ENCODE peak calls at places on chromosomes 6 and 20, in eight cellular contexts. X is adrenal gland, V is trophoblast cell, P is GM12878, S is heart right ventricle, N is left ventricle myocardium inferior, D is BE2C, Y is SJSA1. I is an unnamed sample.

GRCh38 chr6:12196326-12196936 is 93.7 kb upstream of the EDN1 start:
- DNase-seq in V (no peak), Y (peak; percentile 68), P (no peak), X (no peak), N (no peak), S (no peak), D (no peak), I (no peak)

GRCh38 chr6:83824388-83824801 is 28.8 kb upstream of the RIPPLY2 start:
- DNase-seq in D (no peak), N (no peak), X (no peak), P (no peak), V (no peak), Y (peak; percentile 27), S (no peak), I (no peak)

GRCh38 chr6:136429681-136430080 is 120.5 kb downstream of the MAP7 start:
- DNase-seq in Y (no peak), N (no peak), S (no peak), D (no peak), P (no peak), X (no peak), V (no peak), I (no peak)

GRCh38 chr6:11614534-11615213 is 77.1 kb downstream of the TMEM170B start:
- DNase-seq in D (no peak), S (no peak), V (peak; percentile 46), P (no peak), Y (peak; percentile 71), N (no peak), X (no peak), I (no peak)

GRCh38 chr6:148037496-148037895 is 305.1 kb upstream of the SASH1 start:
- DNase-seq in N (no peak), S (no peak), V (no peak), P (no peak), X (no peak), Y (peak; percentile 50), D (no peak), I (no peak)

GRCh38 chr6:17863971-17864754 is 123.3 kb downstream of the KIF13A start:
- DNase-seq in N (peak; percentile 27), Y (peak; percentile 85), X (peak; percentile 26), S (peak; percentile 24), P (no peak), V (peak; percentile 58), D (no peak), I (no peak)

GRCh38 chr6:41648921-41649320 is 10.7 kb downstream of the MDFI start:
- DNase-seq in V (no peak), Y (no peak), P (no peak), D (no peak), X (no peak), N (no peak), S (no peak), I (no peak)

GRCh38 chr6:149194815-149195558 is 122.5 kb upstream of the TAB2 start:
- DNase-seq in D (no peak), Y (no peak), S (no peak), P (no peak), V (no peak), X (no peak), N (no peak), I (no peak)

GRCh38 chr20:53387983-53388675 is 205.5 kb downstream of the ZNF217 start:
- DNase-seq in Y (no peak), D (no peak), P (no peak), N (no peak), V (peak; percentile 54), S (no peak), X (no peak), I (no peak)

GRCh38 chr6:105384004-105384403 is 18.9 kb downstream of the PREP start:
- DNase-seq in Y (no peak), P (no peak), D (no peak), N (no peak), X (no peak), S (no peak), V (peak; percentile 13), I (no peak)

GRCh38 chr20:22490287-22491187 is 93.8 kb downstream of the FOXA2 start:
- DNase-seq in N (no peak), D (no peak), V (no peak), Y (peak; percentile 31), X (no peak), P (no peak), S (no peak), I (no peak)

GRCh38 chr20:52039746-52040145 is 151.8 kb downstream of the ZFP64 start:
- DNase-seq in P (no peak), N (no peak), S (no peak), Y (no peak), V (no peak), X (no peak), D (no peak), I (no peak)

GRCh38 chr20:19961298-19961697 is 55.9 kb upstream of the NAA20 start:
- DNase-seq in V (no peak), X (no peak), P (no peak), S (no peak), N (no peak), D (no peak), Y (no peak), I (peak; percentile 46)

GRCh38 chr20:59813948-59814834 is 119.2 kb downstream of the SYCP2 start:
- DNase-seq in S (no peak), V (no peak), N (no peak), P (no peak), X (no peak), Y (no peak), D (no peak), I (no peak)

GRCh38 chr6:80520195-80520594 is 413.7 kb downstream of the BCKDHB start:
- DNase-seq in X (no peak), N (no peak), V (no peak), P (no peak), D (no peak), Y (no peak), S (no peak), I (no peak)

GRCh38 chr6:109455161-109455501 is 441 bp downstream of the MICAL1 start:
- DNase-seq in X (no peak), D (peak; percentile 33), V (no peak), N (no peak), S (no peak), P (no peak), Y (no peak), I (peak; percentile 46)

GRCh38 chr6:6008114-6008647 is 1.5 kb upstream of the NRN1 start:
- DNase-seq in X (no peak), V (no peak), P (no peak), S (no peak), Y (no peak), N (no peak), D (no peak), I (peak; percentile 42)

GRCh38 chr6:6008648-6009421 is 2.1 kb upstream of the NRN1 start:
- DNase-seq in S (peak; percentile 73), X (peak; percentile 47), Y (peak; percentile 71), P (peak; percentile 36), D (peak; percentile 92), V (peak; percentile 64), N (peak; percentile 73), I (peak; percentile 81)

GRCh38 chr6:6007311-6008113 is 787 bp upstream of the NRN1 start:
- DNase-seq in N (no peak), D (peak; percentile 34), S (peak; percentile 28), Y (peak; percentile 60), P (no peak), X (no peak), V (peak; percentile 31), I (peak; percentile 46)

GRCh38 chr6:6005467-6006427 is 978 bp downstream of the NRN1 start:
- DNase-seq in X (no peak), P (no peak), N (no peak), S (no peak), Y (peak; percentile 25), D (no peak), V (no peak), I (peak; percentile 44)

GRCh38 chr6:6006428-6007310 is at the start of gene NRN1:
- DNase-seq in D (no peak), V (peak; percentile 8), X (no peak), N (no peak), S (no peak), Y (peak; percentile 46), P (no peak), I (peak; percentile 65)
- H3K4me3 ChIP-seq in D (peak within 1 kb of the TSS; percentile 72), V (no peak within 1 kb of the TSS), X (no peak within 1 kb of the TSS), N (peak within 1 kb of the TSS; percentile 64), S (peak within 1 kb of the TSS; percentile 27), Y (peak within 1 kb of the TSS; percentile 48), P (peak within 1 kb of the TSS; percentile 70), I (peak within 1 kb of the TSS; percentile 65)

GRCh38 chr6:22436134-22436533 is 133.2 kb upstream of the HDGFL1 start:
- DNase-seq in P (no peak), V (no peak), S (no peak), D (no peak), N (no peak), Y (no peak), X (no peak), I (no peak)

GRCh38 chr6:22433745-22434144 is 135.6 kb upstream of the HDGFL1 start:
- DNase-seq in X (no peak), D (no peak), V (no peak), P (no peak), S (no peak), N (no peak), Y (no peak), I (no peak)

GRCh38 chr6:22432060-22432459 is 135.2 kb upstream of the PRL start:
- DNase-seq in X (no peak), Y (no peak), V (no peak), P (no peak), D (no peak), N (no peak), S (no peak), I (no peak)

GRCh38 chr6:22437665-22438064 is 131.7 kb upstream of the HDGFL1 start:
- DNase-seq in Y (no peak), V (no peak), D (no peak), X (no peak), S (no peak), N (no peak), P (no peak), I (no peak)

GRCh38 chr6:22435151-22435550 is 134.2 kb upstream of the HDGFL1 start:
- DNase-seq in V (no peak), N (no peak), D (no peak), S (no peak), P (no peak), Y (no peak), X (no peak), I (no peak)
- H3K9me3 ChIP-seq in V (no peaks in the 10 kb centered on the region), N (no peaks in the 10 kb centered on the region), D (no peaks in the 10 kb centered on the region), S (no peaks in the 10 kb centered on the region), P (no peaks in the 10 kb centered on the region), Y (no peaks in the 10 kb centered on the region), X (no peaks in the 10 kb centered on the region), I (no peaks in the 10 kb centered on the region)

GRCh38 chr6:32107447-32107846 is 1.7 kb downstream of the TNXB start:
- DNase-seq in N (no peak), X (no peak), P (no peak), Y (no peak), S (no peak), D (no peak), V (no peak), I (no peak)
- H3K4me3 ChIP-seq in N (peak overlapping the region; percentile 70), X (no peak overlapping the region), P (no peak overlapping the region), Y (no peak overlapping the region), S (peak overlapping the region; percentile 57), D (no peak overlapping the region), V (no peak overlapping the region), I (no peak overlapping the region)

DNA sequence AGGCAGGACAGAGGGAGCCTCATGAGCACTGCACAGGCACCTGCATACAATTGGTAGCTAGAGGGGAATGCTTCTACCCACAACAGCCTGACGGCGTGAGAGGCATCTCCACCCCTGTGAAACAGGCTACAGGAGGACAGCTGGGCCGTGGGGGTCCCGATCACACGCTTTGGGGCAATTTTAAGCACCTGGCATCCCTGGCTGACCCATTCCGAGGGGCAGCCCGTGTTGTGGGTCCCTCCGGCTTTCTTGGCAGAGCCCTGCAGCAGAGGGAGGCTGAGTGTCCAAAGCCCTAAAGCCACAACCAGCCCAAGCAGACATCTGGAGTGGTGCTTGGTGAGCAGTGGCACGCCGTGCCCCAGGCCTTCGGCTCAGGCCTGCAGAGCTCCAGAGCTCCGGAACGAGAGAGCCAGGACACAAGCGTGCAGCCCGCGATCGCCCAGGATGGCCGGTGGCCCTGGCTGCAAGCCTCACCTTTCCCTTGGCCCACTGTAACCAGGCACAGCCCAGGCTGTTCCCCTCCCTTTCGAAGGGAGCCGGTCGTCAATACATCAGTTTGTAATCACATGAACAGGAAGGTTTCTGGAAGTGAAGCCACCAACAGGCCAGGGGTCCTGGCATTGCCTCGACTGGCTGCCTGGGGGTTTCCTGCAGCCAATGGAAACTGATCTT is 81.4 kb downstream of the DLL1 start:
- DNase-seq in V (no peak), N (no peak), P (no peak), S (no peak), D (no peak), Y (no peak), X (no peak), I (no peak)
- H3K9me3 ChIP-seq in V (peaks cover 10% of the 10 kb centered on the region), N (no peaks in the 10 kb centered on the region), P (no peaks in the 10 kb centered on the region), S (no peaks in the 10 kb centered on the region), D (no peaks in the 10 kb centered on the region), Y (peaks cover 3% of the 10 kb centered on the region), X (no peaks in the 10 kb centered on the region), I (no peaks in the 10 kb centered on the region)

I was measured in HAP-1.